ENCODE peak calls at places on chromosomes 3 and 15, in ten cellular contexts. One of them, this sample, is unnamed.

GRCh38 chr3:31232049-31233040 is 300.4 kb upstream of the STT3B start:
- DNase-seq in K562: no peak
- DNase-seq in uterus: no peak
- DNase-seq in stomach: no peak
- DNase-seq in HepG2: no peak
- DNase-seq in vagina: no peak
- DNase-seq in transverse colon: no peak
- DNase-seq in endothelial cell of umbilical vein: peak
- DNase-seq in breast epithelium: no peak
- DNase-seq in heart left ventricle: peak
- DNase-seq in this sample: no peak

GRCh38 chr3:127210654-127210943 is 17.7 kb downstream of the PRR23E start:
- DNase-seq in HepG2: no peak
- DNase-seq in transverse colon: no peak
- DNase-seq in breast epithelium: no peak
- DNase-seq in endothelial cell of umbilical vein: no peak
- DNase-seq in K562: no peak
- DNase-seq in heart left ventricle: no peak
- DNase-seq in vagina: no peak
- DNase-seq in stomach: no peak
- DNase-seq in uterus: no peak
- DNase-seq in this sample: no peak

GRCh38 chr3:21466491-21466890 is 284.5 kb downstream of the ZNF385D start:
- DNase-seq in heart left ventricle: no peak
- DNase-seq in stomach: no peak
- DNase-seq in transverse colon: no peak
- DNase-seq in endothelial cell of umbilical vein: no peak
- DNase-seq in vagina: no peak
- DNase-seq in uterus: no peak
- DNase-seq in breast epithelium: no peak
- DNase-seq in HepG2: no peak
- DNase-seq in K562: no peak
- DNase-seq in this sample: no peak

GRCh38 chr15:85044894-85045293 is 63.2 kb downstream of the PDE8A start:
- DNase-seq in stomach: no peak
- DNase-seq in breast epithelium: no peak
- DNase-seq in K562: no peak
- DNase-seq in heart left ventricle: no peak
- DNase-seq in vagina: no peak
- DNase-seq in endothelial cell of umbilical vein: no peak
- DNase-seq in uterus: no peak
- DNase-seq in transverse colon: no peak
- DNase-seq in HepG2: no peak
- DNase-seq in this sample: no peak

GRCh38 chr3:99674086-99674789 is 35.8 kb downstream of the COL8A1 start:
- DNase-seq in endothelial cell of umbilical vein: peak
- DNase-seq in breast epithelium: peak
- DNase-seq in vagina: no peak
- DNase-seq in uterus: no peak
- DNase-seq in stomach: no peak
- DNase-seq in K562: no peak
- DNase-seq in transverse colon: no peak
- DNase-seq in HepG2: no peak
- DNase-seq in heart left ventricle: no peak
- DNase-seq in this sample: no peak

GRCh38 chr15:89356634-89357298 is 22.1 kb upstream of the POLG start:
- DNase-seq in breast epithelium: no peak
- DNase-seq in K562: no peak
- DNase-seq in uterus: no peak
- DNase-seq in stomach: no peak
- DNase-seq in vagina: no peak
- DNase-seq in transverse colon: no peak
- DNase-seq in endothelial cell of umbilical vein: no peak
- DNase-seq in HepG2: no peak
- DNase-seq in heart left ventricle: no peak
- DNase-seq in this sample: no peak

GRCh38 chr3:82163907-82164520 is 402.6 kb upstream of the GBE1 start:
- DNase-seq in breast epithelium: no peak
- DNase-seq in endothelial cell of umbilical vein: peak
- DNase-seq in transverse colon: no peak
- DNase-seq in heart left ventricle: no peak
- DNase-seq in HepG2: no peak
- DNase-seq in uterus: no peak
- DNase-seq in vagina: no peak
- DNase-seq in K562: peak
- DNase-seq in stomach: no peak
- DNase-seq in this sample: no peak

GRCh38 chr3:139794469-139795265 is 116.9 kb upstream of the NMNAT3 start:
- DNase-seq in heart left ventricle: no peak
- DNase-seq in HepG2: no peak
- DNase-seq in K562: no peak
- DNase-seq in breast epithelium: no peak
- DNase-seq in stomach: no peak
- DNase-seq in vagina: no peak
- DNase-seq in uterus: no peak
- DNase-seq in transverse colon: no peak
- DNase-seq in endothelial cell of umbilical vein: no peak
- DNase-seq in this sample: peak

GRCh38 chr15:100133981-100134711 is 207.6 kb downstream of the ADAMTS17 start:
- DNase-seq in HepG2: no peak
- DNase-seq in breast epithelium: no peak
- DNase-seq in transverse colon: no peak
- DNase-seq in uterus: no peak
- DNase-seq in stomach: no peak
- DNase-seq in endothelial cell of umbilical vein: no peak
- DNase-seq in K562: no peak
- DNase-seq in heart left ventricle: no peak
- DNase-seq in vagina: no peak
- DNase-seq in this sample: no peak

GRCh38 chr3:187698499-187699399 is 3.6 kb downstream of the RTP2 start:
- DNase-seq in K562: no peak
- DNase-seq in uterus: no peak
- DNase-seq in endothelial cell of umbilical vein: no peak
- DNase-seq in heart left ventricle: no peak
- DNase-seq in breast epithelium: no peak
- DNase-seq in vagina: no peak
- DNase-seq in transverse colon: no peak
- DNase-seq in stomach: no peak
- DNase-seq in HepG2: no peak
- DNase-seq in this sample: no peak

GRCh38 chr3:193347507-193348501 is 30.7 kb downstream of the ATP13A5 start:
- DNase-seq in HepG2: no peak
- DNase-seq in heart left ventricle: no peak
- DNase-seq in uterus: no peak
- DNase-seq in stomach: no peak
- DNase-seq in vagina: no peak
- DNase-seq in breast epithelium: no peak
- DNase-seq in transverse colon: no peak
- DNase-seq in endothelial cell of umbilical vein: no peak
- DNase-seq in K562: no peak
- DNase-seq in this sample: no peak

GRCh38 chr3:141476033-141476432 is 10.8 kb upstream of the RASA2 start:
- DNase-seq in endothelial cell of umbilical vein: no peak
- DNase-seq in breast epithelium: no peak
- DNase-seq in stomach: no peak
- DNase-seq in HepG2: no peak
- DNase-seq in transverse colon: peak
- DNase-seq in K562: no peak
- DNase-seq in uterus: no peak
- DNase-seq in vagina: no peak
- DNase-seq in heart left ventricle: no peak
- DNase-seq in this sample: no peak

GRCh38 chr15:31487811-31488436 is 161.3 kb downstream of the KLF13 start:
- DNase-seq in stomach: peak
- DNase-seq in vagina: no peak
- DNase-seq in K562: no peak
- DNase-seq in endothelial cell of umbilical vein: no peak
- DNase-seq in breast epithelium: no peak
- DNase-seq in heart left ventricle: no peak
- DNase-seq in transverse colon: no peak
- DNase-seq in uterus: no peak
- DNase-seq in HepG2: no peak
- DNase-seq in this sample: peak

GRCh38 chr3:44554626-44555592 is at the start of gene ZKSCAN7:
- DNase-seq in K562: no peak
- DNase-seq in heart left ventricle: peak
- DNase-seq in breast epithelium: peak
- DNase-seq in HepG2: peak
- DNase-seq in uterus: peak
- DNase-seq in endothelial cell of umbilical vein: peak
- DNase-seq in transverse colon: peak
- DNase-seq in vagina: no peak
- DNase-seq in stomach: peak
- DNase-seq in this sample: no peak

GRCh38 chr3:163785693-163786092 is 1292.6 kb downstream of the SI start:
- DNase-seq in stomach: no peak
- DNase-seq in endothelial cell of umbilical vein: no peak
- DNase-seq in breast epithelium: no peak
- DNase-seq in heart left ventricle: no peak
- DNase-seq in K562: no peak
- DNase-seq in transverse colon: no peak
- DNase-seq in uterus: no peak
- DNase-seq in vagina: no peak
- DNase-seq in HepG2: no peak
- DNase-seq in this sample: no peak

GRCh38 chr3:128698211-128699011 is 27.6 kb upstream of the RAB7A start:
- DNase-seq in vagina: no peak
- DNase-seq in K562: no peak
- DNase-seq in heart left ventricle: peak
- DNase-seq in stomach: peak
- DNase-seq in endothelial cell of umbilical vein: peak
- DNase-seq in transverse colon: peak
- DNase-seq in uterus: peak
- DNase-seq in HepG2: no peak
- DNase-seq in breast epithelium: no peak
- DNase-seq in this sample: no peak
- TF ChIP-seq POLR2A in vagina: no peak
- TF ChIP-seq POLR2A in K562: no peak
- TF ChIP-seq POLR2A in heart left ventricle: no peak
- TF ChIP-seq POLR2A in stomach: no peak
- TF ChIP-seq POLR2A in endothelial cell of umbilical vein: no peak
- TF ChIP-seq POLR2A in transverse colon: peak
- TF ChIP-seq POLR2A in uterus: no peak
- TF ChIP-seq POLR2A in HepG2: no peak
- TF ChIP-seq POLR2A in breast epithelium: peak
- TF ChIP-seq POLR2A in this sample: no peak

DNA sequence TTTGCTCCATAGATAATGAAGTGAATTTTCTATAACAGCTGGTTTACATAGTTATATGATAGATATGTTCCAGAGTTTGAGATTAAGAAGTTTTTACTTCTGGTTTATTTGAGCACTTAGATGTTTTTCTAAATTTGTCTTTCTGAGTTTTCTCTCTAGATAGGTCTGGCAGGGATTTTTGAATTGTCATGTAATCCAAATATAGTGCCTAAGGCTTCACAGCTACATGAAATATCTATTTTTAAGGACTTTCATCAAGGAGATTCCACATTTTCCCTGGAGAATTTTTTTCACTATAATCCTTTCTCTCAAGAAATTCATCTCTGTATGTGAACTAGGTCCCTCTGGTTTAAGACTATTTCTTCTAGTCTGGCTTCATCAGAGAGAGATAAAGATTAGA is 12.0 kb downstream of the PPM1L start:
- DNase-seq in HepG2: no peak
- DNase-seq in uterus: no peak
- DNase-seq in breast epithelium: no peak
- DNase-seq in stomach: no peak
- DNase-seq in K562: no peak
- DNase-seq in transverse colon: no peak
- DNase-seq in heart left ventricle: no peak
- DNase-seq in endothelial cell of umbilical vein: no peak
- DNase-seq in vagina: no peak
- DNase-seq in this sample: no peak
- H3K27ac ChIP-seq in HepG2: no peak
- H3K27ac ChIP-seq in uterus: no peak
- H3K27ac ChIP-seq in breast epithelium: no peak
- H3K27ac ChIP-seq in stomach: no peak
- H3K27ac ChIP-seq in K562: no peak
- H3K27ac ChIP-seq in transverse colon: no peak
- H3K27ac ChIP-seq in heart left ventricle: peak
- H3K27ac ChIP-seq in endothelial cell of umbilical vein: no peak
- H3K27ac ChIP-seq in vagina: no peak
- H3K27ac ChIP-seq in this sample: peak

GRCh38 chr3:113226491-113226890 is 15.1 kb downstream of the BOC start:
- DNase-seq in K562: no peak
- DNase-seq in HepG2: no peak
- DNase-seq in breast epithelium: no peak
- DNase-seq in uterus: no peak
- DNase-seq in stomach: no peak
- DNase-seq in vagina: no peak
- DNase-seq in endothelial cell of umbilical vein: no peak
- DNase-seq in transverse colon: no peak
- DNase-seq in heart left ventricle: no peak
- DNase-seq in this sample: no peak

GRCh38 chr3:113228969-113229368 is 17.6 kb downstream of the BOC start:
- DNase-seq in vagina: peak
- DNase-seq in transverse colon: no peak
- DNase-seq in endothelial cell of umbilical vein: no peak
- DNase-seq in stomach: no peak
- DNase-seq in K562: no peak
- DNase-seq in uterus: no peak
- DNase-seq in HepG2: no peak
- DNase-seq in heart left ventricle: no peak
- DNase-seq in breast epithelium: peak
- DNase-seq in this sample: no peak

GRCh38 chr3:113223831-113224240 is 12.5 kb downstream of the BOC start:
- DNase-seq in K562: no peak
- DNase-seq in breast epithelium: no peak
- DNase-seq in HepG2: no peak
- DNase-seq in endothelial cell of umbilical vein: no peak
- DNase-seq in heart left ventricle: no peak
- DNase-seq in transverse colon: peak
- DNase-seq in vagina: no peak
- DNase-seq in stomach: no peak
- DNase-seq in uterus: no peak
- DNase-seq in this sample: peak

GRCh38 chr3:113225286-113225685 is 13.9 kb downstream of the BOC start:
- DNase-seq in HepG2: no peak
- DNase-seq in K562: no peak
- DNase-seq in heart left ventricle: no peak
- DNase-seq in endothelial cell of umbilical vein: no peak
- DNase-seq in uterus: no peak
- DNase-seq in vagina: no peak
- DNase-seq in stomach: no peak
- DNase-seq in breast epithelium: no peak
- DNase-seq in transverse colon: no peak
- DNase-seq in this sample: peak

GRCh38 chr3:113227146-113227545 is 15.8 kb downstream of the BOC start:
- DNase-seq in transverse colon: no peak
- DNase-seq in HepG2: no peak
- DNase-seq in breast epithelium: no peak
- DNase-seq in vagina: no peak
- DNase-seq in endothelial cell of umbilical vein: no peak
- DNase-seq in uterus: no peak
- DNase-seq in stomach: no peak
- DNase-seq in heart left ventricle: no peak
- DNase-seq in K562: no peak
- DNase-seq in this sample: no peak
- TF ChIP-seq CTCF in transverse colon: no peak
- TF ChIP-seq CTCF in HepG2: no peak
- TF ChIP-seq CTCF in breast epithelium: no peak
- TF ChIP-seq CTCF in vagina: no peak
- TF ChIP-seq CTCF in endothelial cell of umbilical vein: no peak
- TF ChIP-seq CTCF in uterus: no peak
- TF ChIP-seq CTCF in stomach: no peak
- TF ChIP-seq CTCF in heart left ventricle: no peak
- TF ChIP-seq CTCF in K562: no peak
- TF ChIP-seq CTCF in this sample: no peak

GRCh38 chr15:59206623-59207183 is at the start of gene LDHAL6B:
- DNase-seq in breast epithelium: no peak
- DNase-seq in K562: peak
- DNase-seq in vagina: no peak
- DNase-seq in uterus: no peak
- DNase-seq in transverse colon: no peak
- DNase-seq in endothelial cell of umbilical vein: no peak
- DNase-seq in stomach: no peak
- DNase-seq in heart left ventricle: no peak
- DNase-seq in HepG2: no peak
- DNase-seq in this sample: no peak
- TF ChIP-seq POLR2A in breast epithelium: no peak
- TF ChIP-seq POLR2A in K562: no peak
- TF ChIP-seq POLR2A in vagina: no peak
- TF ChIP-seq POLR2A in uterus: no peak
- TF ChIP-seq POLR2A in transverse colon: no peak
- TF ChIP-seq POLR2A in endothelial cell of umbilical vein: no peak
- TF ChIP-seq POLR2A in stomach: no peak
- TF ChIP-seq POLR2A in heart left ventricle: no peak
- TF ChIP-seq POLR2A in HepG2: no peak
- TF ChIP-seq POLR2A in this sample: no peak